ENCODE peak calls at places on chromosomes 11 and 22, in five cellular contexts. One of them, this sample, is unnamed.

GRCh38 chr11:34904421-34904950 is 11.7 kb downstream of the APIP start:
- DNase-seq in prostate gland: no peak
- DNase-seq in IMR-90: no peak
- DNase-seq in right lobe of liver: no peak
- DNase-seq in transverse colon: no peak
- DNase-seq in this sample: no peak

GRCh38 chr11:47715082-47715669 is at the start of gene AGBL2:
- DNase-seq in prostate gland: peak
- DNase-seq in IMR-90: peak
- DNase-seq in right lobe of liver: peak
- DNase-seq in transverse colon: peak
- DNase-seq in this sample: peak

GRCh38 chr11:111841370-111842053 is 29.9 kb downstream of the ALG9 start:
- DNase-seq in prostate gland: peak
- DNase-seq in IMR-90: peak
- DNase-seq in right lobe of liver: peak
- DNase-seq in transverse colon: peak
- DNase-seq in this sample: peak

GRCh38 chr22:47550524-47551437 is 788.3 kb downstream of the TBC1D22A start:
- DNase-seq in prostate gland: no peak
- DNase-seq in IMR-90: no peak
- DNase-seq in right lobe of liver: no peak
- DNase-seq in transverse colon: no peak
- DNase-seq in this sample: no peak

GRCh38 chr11:60931897-60932296 is 7.6 kb downstream of the TMEM132A start:
- DNase-seq in prostate gland: no peak
- DNase-seq in IMR-90: no peak
- DNase-seq in right lobe of liver: no peak
- DNase-seq in transverse colon: peak
- DNase-seq in this sample: no peak

GRCh38 chr11:7031346-7031957 is 11.2 kb downstream of the NLRP14 start:
- DNase-seq in prostate gland: no peak
- DNase-seq in IMR-90: no peak
- DNase-seq in right lobe of liver: no peak
- DNase-seq in transverse colon: peak
- DNase-seq in this sample: no peak

GRCh38 chr11:95508219-95508880 is 277.3 kb upstream of the SESN3 start:
- DNase-seq in prostate gland: no peak
- DNase-seq in IMR-90: no peak
- DNase-seq in right lobe of liver: no peak
- DNase-seq in transverse colon: no peak
- DNase-seq in this sample: no peak

GRCh38 chr11:70397336-70397982 is 870 bp upstream of the CTTN start:
- DNase-seq in prostate gland: no peak
- DNase-seq in IMR-90: peak
- DNase-seq in right lobe of liver: peak
- DNase-seq in transverse colon: peak
- DNase-seq in this sample: no peak

GRCh38 chr11:118699508-118700220 is 20.2 kb upstream of the TREH start:
- DNase-seq in prostate gland: no peak
- DNase-seq in IMR-90: no peak
- DNase-seq in right lobe of liver: no peak
- DNase-seq in transverse colon: no peak
- DNase-seq in this sample: no peak

GRCh38 chr11:44025727-44026126 is 22.1 kb upstream of the ACCSL start:
- DNase-seq in prostate gland: no peak
- DNase-seq in IMR-90: no peak
- DNase-seq in right lobe of liver: no peak
- DNase-seq in transverse colon: no peak
- DNase-seq in this sample: no peak

GRCh38 chr11:57903441-57904123 is 120.1 kb upstream of the OR9Q1 start:
- DNase-seq in prostate gland: peak
- DNase-seq in IMR-90: peak
- DNase-seq in right lobe of liver: no peak
- DNase-seq in transverse colon: peak
- DNase-seq in this sample: peak

GRCh38 chr22:48278620-48279464 is 1516.4 kb downstream of the TBC1D22A start:
- DNase-seq in prostate gland: no peak
- DNase-seq in IMR-90: no peak
- DNase-seq in right lobe of liver: no peak
- DNase-seq in transverse colon: no peak
- DNase-seq in this sample: no peak

GRCh38 chr22:20940178-20940790 is 23.1 kb downstream of the CRKL start:
- DNase-seq in prostate gland: no peak
- DNase-seq in IMR-90: no peak
- DNase-seq in right lobe of liver: no peak
- DNase-seq in transverse colon: no peak
- DNase-seq in this sample: no peak

GRCh38 chr11:131609317-131609716 is 238.9 kb downstream of the NTM start:
- DNase-seq in prostate gland: no peak
- DNase-seq in IMR-90: peak
- DNase-seq in right lobe of liver: no peak
- DNase-seq in transverse colon: no peak
- DNase-seq in this sample: no peak

GRCh38 chr11:36090351-36091245 is 146.7 kb downstream of the LDLRAD3 start:
- DNase-seq in prostate gland: no peak
- DNase-seq in IMR-90: no peak
- DNase-seq in right lobe of liver: no peak
- DNase-seq in transverse colon: no peak
- DNase-seq in this sample: no peak

GRCh38 chr11:131038597-131038996 is 122.3 kb upstream of the SNX19 start:
- DNase-seq in prostate gland: no peak
- DNase-seq in IMR-90: no peak
- DNase-seq in right lobe of liver: no peak
- DNase-seq in transverse colon: no peak
- DNase-seq in this sample: no peak

GRCh38 chr22:19962909-19963806 is 21.5 kb upstream of the TXNRD2 start:
- DNase-seq in prostate gland: peak
- DNase-seq in IMR-90: peak
- DNase-seq in right lobe of liver: peak
- DNase-seq in transverse colon: peak
- DNase-seq in this sample: no peak

GRCh38 chr11:4454031-4454430 is 4.9 kb downstream of the OR52K2 start:
- DNase-seq in prostate gland: no peak
- DNase-seq in IMR-90: no peak
- DNase-seq in right lobe of liver: no peak
- DNase-seq in transverse colon: no peak
- DNase-seq in this sample: no peak

GRCh38 chr22:33958741-33959140 is 38.5 kb upstream of the LARGE1 start:
- DNase-seq in prostate gland: no peak
- DNase-seq in IMR-90: no peak
- DNase-seq in right lobe of liver: no peak
- DNase-seq in transverse colon: no peak
- DNase-seq in this sample: no peak

GRCh38 chr11:61526956-61527731 is 18.6 kb downstream of the LRRC10B start:
- DNase-seq in prostate gland: no peak
- DNase-seq in IMR-90: no peak
- DNase-seq in right lobe of liver: no peak
- DNase-seq in transverse colon: no peak
- DNase-seq in this sample: no peak

GRCh38 chr11:20047755-20048154 is 112.5 kb downstream of the DBX1 start:
- DNase-seq in prostate gland: no peak
- DNase-seq in IMR-90: no peak
- DNase-seq in right lobe of liver: no peak
- DNase-seq in transverse colon: no peak
- DNase-seq in this sample: no peak

GRCh38 chr11:19719960-19720359 is 7.3 kb downstream of the NAV2 start:
- DNase-seq in prostate gland: no peak
- DNase-seq in IMR-90: no peak
- DNase-seq in right lobe of liver: no peak
- DNase-seq in transverse colon: no peak
- DNase-seq in this sample: no peak

GRCh38 chr11:32334822-32335221 is 100.5 kb downstream of the WT1 start:
- DNase-seq in prostate gland: no peak
- DNase-seq in IMR-90: no peak
- DNase-seq in right lobe of liver: no peak
- DNase-seq in transverse colon: peak
- DNase-seq in this sample: peak

GRCh38 chr22:32880906-32881596 is 79.5 kb downstream of the TIMP3 start:
- DNase-seq in prostate gland: no peak
- DNase-seq in IMR-90: peak
- DNase-seq in right lobe of liver: peak
- DNase-seq in transverse colon: peak
- DNase-seq in this sample: no peak

GRCh38 chr11:2204361-2205213 is 33.0 kb upstream of the TH start:
- DNase-seq in prostate gland: no peak
- DNase-seq in IMR-90: no peak
- DNase-seq in right lobe of liver: no peak
- DNase-seq in transverse colon: peak
- DNase-seq in this sample: no peak

GRCh38 chr11:3022300-3022967 is 30.3 kb upstream of the NAP1L4 start:
- DNase-seq in prostate gland: no peak
- DNase-seq in IMR-90: peak
- DNase-seq in right lobe of liver: no peak
- DNase-seq in transverse colon: no peak
- DNase-seq in this sample: no peak

GRCh38 chr11:113817162-113817561 is 37.6 kb downstream of the CLDN25 start:
- DNase-seq in prostate gland: no peak
- DNase-seq in IMR-90: peak
- DNase-seq in right lobe of liver: no peak
- DNase-seq in transverse colon: no peak
- DNase-seq in this sample: no peak

GRCh38 chr11:113818426-113818825 is 38.8 kb downstream of the CLDN25 start:
- DNase-seq in prostate gland: no peak
- DNase-seq in IMR-90: no peak
- DNase-seq in right lobe of liver: no peak
- DNase-seq in transverse colon: no peak
- DNase-seq in this sample: no peak

GRCh38 chr11:113814181-113814580 is 34.6 kb downstream of the CLDN25 start:
- DNase-seq in prostate gland: no peak
- DNase-seq in IMR-90: no peak
- DNase-seq in right lobe of liver: no peak
- DNase-seq in transverse colon: no peak
- DNase-seq in this sample: no peak

DNA sequence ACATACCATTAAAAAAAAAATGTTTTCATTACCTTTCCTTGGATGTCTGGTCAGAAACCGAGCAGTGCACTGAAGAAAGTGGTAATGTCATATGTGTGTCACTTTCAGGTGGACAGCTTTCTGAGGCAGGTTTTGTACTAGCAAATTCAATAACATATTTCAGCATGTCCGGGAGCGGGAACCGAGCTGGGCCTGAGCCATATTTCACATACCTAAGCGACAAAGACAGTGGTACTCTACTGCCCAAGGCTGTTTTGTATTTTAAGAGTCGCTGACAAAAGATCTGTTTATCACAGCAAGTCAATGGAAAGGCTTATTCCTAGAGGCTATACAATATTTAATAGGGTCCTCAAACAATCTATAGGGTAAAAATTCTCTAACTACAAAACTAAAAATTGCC is 38.0 kb downstream of the CLDN25 start:
- DNase-seq in prostate gland: peak
- DNase-seq in IMR-90: no peak
- DNase-seq in right lobe of liver: no peak
- DNase-seq in transverse colon: no peak
- DNase-seq in this sample: no peak
- TF ChIP-seq POLR2A in prostate gland: no peak
- TF ChIP-seq POLR2A in IMR-90: no peak
- TF ChIP-seq POLR2A in right lobe of liver: no peak
- TF ChIP-seq POLR2A in transverse colon: no peak
- TF ChIP-seq POLR2A in this sample: no peak

DNA sequence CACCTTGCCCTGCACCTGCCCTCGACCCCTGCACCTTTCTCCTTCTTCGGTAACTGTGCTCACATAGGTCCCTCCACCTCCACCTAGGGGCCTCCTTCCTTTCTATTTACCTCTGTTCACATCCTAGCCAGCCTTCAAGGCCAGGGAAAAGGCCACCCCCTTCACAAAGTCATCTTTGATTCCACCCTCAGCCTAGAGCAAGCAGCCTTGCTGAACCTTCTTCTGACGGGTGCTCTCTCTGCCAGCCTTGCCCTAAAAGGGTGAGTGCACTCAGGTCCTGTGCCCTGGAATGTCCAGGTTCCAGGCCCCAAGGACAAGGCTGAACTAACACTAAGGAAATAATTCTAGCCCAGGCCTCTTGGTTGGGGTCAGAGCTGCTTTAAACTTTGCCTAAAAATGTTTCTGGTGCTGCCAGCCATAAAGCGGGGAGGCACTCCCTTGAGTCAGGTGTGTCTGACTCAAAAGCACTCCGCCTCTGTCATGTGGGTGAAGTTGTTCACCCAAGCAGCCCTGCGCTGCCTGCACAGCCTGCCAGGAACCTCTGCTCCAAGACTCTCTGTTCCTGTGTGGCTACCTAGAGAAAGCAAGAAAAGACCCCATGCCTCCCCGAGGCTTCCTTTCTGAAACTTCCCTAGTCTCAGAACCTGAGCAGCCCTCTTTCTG is 9.2 kb upstream of the FAM83F start:
- DNase-seq in prostate gland: no peak
- DNase-seq in IMR-90: no peak
- DNase-seq in right lobe of liver: no peak
- DNase-seq in transverse colon: peak
- DNase-seq in this sample: no peak
- TF ChIP-seq POLR2A in prostate gland: peak
- TF ChIP-seq POLR2A in IMR-90: no peak
- TF ChIP-seq POLR2A in right lobe of liver: no peak
- TF ChIP-seq POLR2A in transverse colon: no peak
- TF ChIP-seq POLR2A in this sample: no peak

GRCh38 chr11:124114942-124115781 is at the start of gene VWA5A:
- DNase-seq in prostate gland: peak
- DNase-seq in IMR-90: peak
- DNase-seq in right lobe of liver: peak
- DNase-seq in transverse colon: peak
- DNase-seq in this sample: peak
- TF ChIP-seq POLR2A in prostate gland: peak
- TF ChIP-seq POLR2A in IMR-90: peak
- TF ChIP-seq POLR2A in right lobe of liver: peak
- TF ChIP-seq POLR2A in transverse colon: peak
- TF ChIP-seq POLR2A in this sample: no peak

GRCh38 chr11:126878892-126879291 is 121.7 kb downstream of the KIRREL3 start:
- DNase-seq in prostate gland: no peak
- DNase-seq in IMR-90: no peak
- DNase-seq in right lobe of liver: no peak
- DNase-seq in transverse colon: no peak
- DNase-seq in this sample: no peak

GRCh38 chr11:126874276-126874675 is 126.3 kb downstream of the KIRREL3 start:
- DNase-seq in prostate gland: no peak
- DNase-seq in IMR-90: peak
- DNase-seq in right lobe of liver: no peak
- DNase-seq in transverse colon: no peak
- DNase-seq in this sample: no peak

GRCh38 chr11:126879516-126879915 is 121.1 kb downstream of the KIRREL3 start:
- DNase-seq in prostate gland: no peak
- DNase-seq in IMR-90: peak
- DNase-seq in right lobe of liver: no peak
- DNase-seq in transverse colon: no peak
- DNase-seq in this sample: no peak

GRCh38 chr11:126871792-126872191 is 128.8 kb downstream of the KIRREL3 start:
- DNase-seq in prostate gland: no peak
- DNase-seq in IMR-90: peak
- DNase-seq in right lobe of liver: no peak
- DNase-seq in transverse colon: no peak
- DNase-seq in this sample: no peak

DNA sequence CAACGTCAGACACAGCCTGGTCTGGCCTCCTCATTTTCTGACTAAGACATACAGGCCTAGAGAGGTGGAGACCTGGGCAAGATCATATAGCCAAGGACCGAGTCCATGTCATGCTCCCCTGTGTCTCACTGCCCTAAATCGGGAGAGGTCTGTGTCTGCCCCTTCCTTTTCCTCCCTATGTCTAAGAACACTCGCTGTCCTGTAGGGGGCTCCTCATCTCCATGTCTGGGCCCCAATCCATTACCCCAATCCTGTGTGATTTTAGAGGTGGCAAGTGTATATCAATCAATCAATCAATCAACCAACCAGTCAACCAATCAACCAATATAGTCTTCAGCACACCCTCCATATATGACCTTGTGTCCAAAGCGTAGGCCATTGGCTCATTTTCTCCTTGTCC is 125.7 kb downstream of the KIRREL3 start:
- DNase-seq in prostate gland: no peak
- DNase-seq in IMR-90: no peak
- DNase-seq in right lobe of liver: no peak
- DNase-seq in transverse colon: no peak
- DNase-seq in this sample: no peak
- TF ChIP-seq POLR2A in prostate gland: no peak
- TF ChIP-seq POLR2A in IMR-90: no peak
- TF ChIP-seq POLR2A in right lobe of liver: no peak
- TF ChIP-seq POLR2A in transverse colon: no peak
- TF ChIP-seq POLR2A in this sample: no peak

This sample was measured in H54.